ENCODE peak calls at places on chromosome 13, in four cellular contexts. Y is testis; H is CD8-positive, alpha-beta T cell; C is heart right ventricle. F is an unnamed sample.

GRCh38 chr13:81874681-81875661 is 1534.0 kb upstream of the SPRY2 start:
- DNase-seq in Y (no peak), H (no peak), C (no peak), F (no peak)

GRCh38 chr13:25300861-25301346 is 521 bp upstream of the NUP58 start:
- DNase-seq in Y (peak; percentile 43), H (no peak), C (peak; percentile 46), F (no peak)

GRCh38 chr13:111122056-111122455 is 6.9 kb downstream of the ARHGEF7 start:
- DNase-seq in Y (no peak), H (no peak), C (no peak), F (no peak)

GRCh38 chr13:48686810-48687209 is 33.1 kb downstream of the CYSLTR2 start:
- DNase-seq in Y (no peak), H (no peak), C (no peak), F (no peak)

GRCh38 chr13:20051366-20051765 is 92.8 kb downstream of the ZMYM2 start:
- DNase-seq in Y (no peak), H (no peak), C (no peak), F (no peak)

GRCh38 chr13:112115403-112116091 is 48.6 kb downstream of the SOX1 start:
- DNase-seq in Y (no peak), H (no peak), C (no peak), F (no peak)

GRCh38 chr13:49046002-49046401 is 70.3 kb downstream of the FNDC3A start:
- DNase-seq in Y (no peak), H (no peak), C (no peak), F (no peak)

GRCh38 chr13:104875008-104875762 is 1660.3 kb downstream of the EFNB2 start:
- DNase-seq in Y (no peak), H (peak; percentile 13), C (no peak), F (no peak)

GRCh38 chr13:113489549-113490495 is 689 bp downstream of the DCUN1D2 start:
- DNase-seq in Y (peak; percentile 50), H (peak; percentile 30), C (no peak), F (peak; percentile 70)

GRCh38 chr13:107365466-107366215 is 797.7 kb upstream of the ARGLU1 start:
- DNase-seq in Y (no peak), H (no peak), C (no peak), F (no peak)

GRCh38 chr13:36875955-36876354 is 44.1 kb downstream of the SMAD9 start:
- DNase-seq in Y (no peak), H (no peak), C (no peak), F (no peak)

GRCh38 chr13:45879666-45880065 is 28.1 kb upstream of the SIAH3 start:
- DNase-seq in Y (no peak), H (no peak), C (peak; percentile 50), F (no peak)

GRCh38 chr13:106496072-106496997 is 39.1 kb downstream of the EFNB2 start:
- DNase-seq in Y (no peak), H (no peak), C (no peak), F (no peak)

GRCh38 chr13:57858376-57858775 is 226.8 kb downstream of the PCDH17 start:
- DNase-seq in Y (no peak), H (no peak), C (no peak), F (no peak)

GRCh38 chr13:22014469-22014868 is 343.6 kb downstream of the FGF9 start:
- DNase-seq in Y (no peak), H (no peak), C (no peak), F (no peak)

GRCh38 chr13:26557393-26558073 is at the start of gene WASF3:
- DNase-seq in Y (peak; percentile 96), H (peak; percentile 12), C (peak; percentile 95), F (peak; percentile 81)

GRCh38 chr13:106612688-106613087 is 44.8 kb upstream of the ARGLU1 start:
- DNase-seq in Y (peak; percentile 93), H (no peak), C (peak; percentile 56), F (no peak)

GRCh38 chr13:77042566-77043177 is 15.7 kb upstream of the FBXL3 start:
- DNase-seq in Y (no peak), H (no peak), C (no peak), F (no peak)

GRCh38 chr13:101149735-101150380 is 266.4 kb downstream of the NALCN start:
- DNase-seq in Y (no peak), H (no peak), C (no peak), F (no peak)

GRCh38 chr13:26965976-26966375 is 205.4 kb upstream of the GPR12 start:
- DNase-seq in Y (peak; percentile 62), H (no peak), C (peak; percentile 71), F (no peak)

GRCh38 chr13:50208826-50209335 is 193.6 kb downstream of the KCNRG start:
- DNase-seq in Y (peak; percentile 36), H (no peak), C (peak; percentile 41), F (peak; percentile 21)

GRCh38 chr13:100461309-100462035 is 127.1 kb downstream of the GGACT start:
- DNase-seq in Y (no peak), H (no peak), C (no peak), F (no peak)

GRCh38 chr13:50526771-50527567 is 316.5 kb downstream of the DLEU7 start:
- DNase-seq in Y (no peak), H (no peak), C (no peak), F (no peak)

GRCh38 chr13:98129059-98129741 is 13.7 kb upstream of the FARP1 start:
- DNase-seq in Y (no peak), H (no peak), C (no peak), F (no peak)

GRCh38 chr13:39284801-39285388 is 246.6 kb downstream of the NHLRC3 start:
- DNase-seq in Y (no peak), H (no peak), C (no peak), F (no peak)
- TF ChIP-seq CTCF in Y (no peak), H (no peak), C (peak; percentile 28), F (no peak)

GRCh38 chr13:84645196-84646071 is 763.2 kb upstream of the SLITRK1 start:
- DNase-seq in Y (no peak), H (no peak), C (no peak), F (no peak)

GRCh38 chr13:84649853-84650252 is 767.6 kb upstream of the SLITRK1 start:
- DNase-seq in Y (no peak), H (no peak), C (no peak), F (no peak)

GRCh38 chr13:84651288-84651687 is 769.0 kb upstream of the SLITRK1 start:
- DNase-seq in Y (no peak), H (no peak), C (no peak), F (no peak)

GRCh38 chr13:84653915-84654534 is 771.8 kb upstream of the SLITRK1 start:
- DNase-seq in Y (no peak), H (no peak), C (peak; percentile 54), F (no peak)

DNA sequence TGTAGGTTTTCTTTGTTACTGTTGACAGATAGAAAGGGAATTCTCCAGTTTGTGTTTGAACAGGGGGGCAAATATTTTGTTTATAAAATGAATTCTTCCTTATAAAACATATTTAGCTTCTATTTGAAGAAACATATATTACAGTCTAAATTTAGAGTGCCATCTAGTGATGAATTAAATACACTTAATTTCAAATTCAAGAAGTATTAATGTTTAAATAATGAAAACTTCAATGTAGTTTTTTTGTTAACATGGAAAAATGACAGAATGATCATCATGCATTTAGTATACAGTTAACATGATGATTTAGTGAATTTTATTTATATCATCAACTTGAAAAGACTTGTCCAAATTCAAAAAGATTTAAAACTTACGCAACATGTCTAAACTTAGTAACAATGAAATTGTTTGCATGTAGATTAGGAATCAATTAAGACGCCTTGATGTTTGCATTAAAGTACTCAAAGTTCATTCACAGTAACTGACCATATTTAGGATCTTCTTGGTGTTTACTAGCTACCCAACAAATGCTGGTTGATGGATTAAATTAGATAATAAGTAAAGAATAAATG is 765.9 kb upstream of the SLITRK1 start:
- DNase-seq in Y (no peak), H (no peak), C (no peak), F (no peak)
- TF ChIP-seq CTCF in Y (no peak), H (no peak), C (peak; percentile 47), F (no peak)

GRCh38 chr13:42656136-42656535 is 82.2 kb downstream of the TNFSF11 start:
- DNase-seq in Y (no peak), H (no peak), C (no peak), F (no peak)

GRCh38 chr13:42658019-42658418 is 84.1 kb downstream of the TNFSF11 start:
- DNase-seq in Y (no peak), H (no peak), C (no peak), F (no peak)

GRCh38 chr13:42654760-42655159 is 80.8 kb downstream of the TNFSF11 start:
- DNase-seq in Y (no peak), H (no peak), C (no peak), F (no peak)

GRCh38 chr13:42660367-42660965 is 86.5 kb downstream of the TNFSF11 start:
- DNase-seq in Y (no peak), H (no peak), C (no peak), F (no peak)
- TF ChIP-seq CTCF in Y (no peak), H (no peak), C (peak; percentile 56), F (no peak)

DNA sequence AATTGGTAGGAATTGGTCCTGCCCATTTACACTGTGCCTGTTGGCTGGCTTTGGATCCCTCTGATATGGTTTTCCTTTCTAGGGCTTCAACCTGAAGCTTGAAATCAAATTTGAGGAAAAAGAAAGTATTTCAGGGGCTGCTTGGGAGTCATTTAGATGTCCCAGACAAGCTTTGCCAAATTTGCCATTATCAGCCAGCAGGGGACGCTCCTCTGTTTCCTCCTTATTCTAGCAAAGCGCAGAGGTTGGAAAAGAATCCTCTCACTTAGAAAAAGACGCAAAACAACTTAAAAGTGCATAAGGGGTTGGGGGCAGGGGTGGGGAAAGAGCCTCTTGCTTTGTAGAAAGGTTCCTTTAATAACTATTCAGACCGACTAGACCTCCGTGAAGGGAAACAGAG is 1211.1 kb upstream of the PCDH20 start:
- DNase-seq in Y (peak; percentile 42), H (no peak), C (no peak), F (peak; percentile 4)
- TF ChIP-seq CTCF in Y (peak; percentile 6), H (no peak), C (no peak), F (peak; percentile 20)